ENCODE peak calls at places on chromosomes 4 and X, in nine cellular contexts. One of them, this sample, is unnamed. For H3K4me1, the result is how much of the 10 kb centered on the place peaks cover.

GRCh38 chr4:24104173-24104572 is 214.3 kb upstream of the PPARGC1A start:
- DNase-seq in stomach: no peak
- DNase-seq in Panc1: no peak
- DNase-seq in A549: no peak
- DNase-seq in neuronal stem cell: no peak
- DNase-seq in gastrocnemius medialis: no peak
- DNase-seq in transverse colon: no peak
- DNase-seq in K562: no peak
- DNase-seq in right lobe of liver: peak
- DNase-seq in this sample: no peak

GRCh38 chr4:104969394-104970066 is 177.1 kb upstream of the TET2 start:
- DNase-seq in A549: no peak
- DNase-seq in Panc1: no peak
- DNase-seq in neuronal stem cell: no peak
- DNase-seq in gastrocnemius medialis: no peak
- DNase-seq in right lobe of liver: no peak
- DNase-seq in transverse colon: no peak
- DNase-seq in K562: no peak
- DNase-seq in stomach: no peak
- DNase-seq in this sample: no peak

GRCh38 chr4:2102045-2102883 is 43.1 kb downstream of the NAT8L start:
- DNase-seq in A549: no peak
- DNase-seq in Panc1: no peak
- DNase-seq in right lobe of liver: no peak
- DNase-seq in neuronal stem cell: no peak
- DNase-seq in transverse colon: no peak
- DNase-seq in K562: no peak
- DNase-seq in gastrocnemius medialis: no peak
- DNase-seq in stomach: no peak
- DNase-seq in this sample: no peak

GRCh38 chr4:41796545-41797210 is 48.2 kb upstream of the PHOX2B start:
- DNase-seq in A549: no peak
- DNase-seq in neuronal stem cell: peak
- DNase-seq in gastrocnemius medialis: no peak
- DNase-seq in right lobe of liver: no peak
- DNase-seq in Panc1: no peak
- DNase-seq in transverse colon: no peak
- DNase-seq in stomach: no peak
- DNase-seq in K562: no peak
- DNase-seq in this sample: peak

GRCh38 chrX:140177821-140178220 is 212.5 kb upstream of the CXorf66 start:
- DNase-seq in stomach: no peak
- DNase-seq in neuronal stem cell: no peak
- DNase-seq in right lobe of liver: no peak
- DNase-seq in transverse colon: no peak
- DNase-seq in gastrocnemius medialis: no peak
- DNase-seq in A549: no peak
- DNase-seq in Panc1: no peak
- DNase-seq in K562: no peak
- DNase-seq in this sample: peak

GRCh38 chrX:9195199-9195880 is 161.4 kb upstream of the FAM9B start:
- DNase-seq in gastrocnemius medialis: no peak
- DNase-seq in transverse colon: no peak
- DNase-seq in neuronal stem cell: no peak
- DNase-seq in K562: no peak
- DNase-seq in stomach: no peak
- DNase-seq in right lobe of liver: no peak
- DNase-seq in Panc1: no peak
- DNase-seq in A549: no peak
- DNase-seq in this sample: no peak

GRCh38 chr4:76569225-76569624 is 134.2 kb downstream of the SHROOM3 start:
- DNase-seq in gastrocnemius medialis: no peak
- DNase-seq in transverse colon: no peak
- DNase-seq in stomach: no peak
- DNase-seq in Panc1: no peak
- DNase-seq in neuronal stem cell: no peak
- DNase-seq in K562: no peak
- DNase-seq in right lobe of liver: no peak
- DNase-seq in A549: no peak
- DNase-seq in this sample: no peak

GRCh38 chr4:25467843-25468242 is 90.8 kb downstream of the ANAPC4 start:
- DNase-seq in A549: no peak
- DNase-seq in Panc1: no peak
- DNase-seq in K562: no peak
- DNase-seq in gastrocnemius medialis: no peak
- DNase-seq in stomach: no peak
- DNase-seq in neuronal stem cell: no peak
- DNase-seq in transverse colon: no peak
- DNase-seq in right lobe of liver: no peak
- DNase-seq in this sample: no peak

GRCh38 chr4:187236491-187236890 is 512.8 kb upstream of the FAT1 start:
- DNase-seq in A549: no peak
- DNase-seq in Panc1: no peak
- DNase-seq in transverse colon: no peak
- DNase-seq in stomach: no peak
- DNase-seq in right lobe of liver: no peak
- DNase-seq in gastrocnemius medialis: no peak
- DNase-seq in K562: no peak
- DNase-seq in neuronal stem cell: no peak
- DNase-seq in this sample: no peak

GRCh38 chr4:168859888-168860694 is 150.0 kb downstream of the CBR4 start:
- DNase-seq in A549: no peak
- DNase-seq in Panc1: no peak
- DNase-seq in neuronal stem cell: no peak
- DNase-seq in gastrocnemius medialis: no peak
- DNase-seq in K562: no peak
- DNase-seq in right lobe of liver: no peak
- DNase-seq in transverse colon: no peak
- DNase-seq in stomach: no peak
- DNase-seq in this sample: no peak

GRCh38 chr4:74904509-74904908 is 28.4 kb upstream of the PARM1 start:
- DNase-seq in K562: no peak
- DNase-seq in right lobe of liver: no peak
- DNase-seq in Panc1: no peak
- DNase-seq in transverse colon: no peak
- DNase-seq in stomach: no peak
- DNase-seq in gastrocnemius medialis: no peak
- DNase-seq in neuronal stem cell: no peak
- DNase-seq in A549: no peak
- DNase-seq in this sample: no peak

GRCh38 chrX:135086197-135086854 is 34.0 kb downstream of the ETDB start:
- DNase-seq in neuronal stem cell: peak
- DNase-seq in A549: peak
- DNase-seq in right lobe of liver: no peak
- DNase-seq in K562: peak
- DNase-seq in transverse colon: peak
- DNase-seq in gastrocnemius medialis: no peak
- DNase-seq in stomach: peak
- DNase-seq in Panc1: peak
- DNase-seq in this sample: no peak

GRCh38 chr4:14607578-14607977 is 394.7 kb upstream of the CPEB2 start:
- DNase-seq in gastrocnemius medialis: no peak
- DNase-seq in right lobe of liver: no peak
- DNase-seq in Panc1: no peak
- DNase-seq in K562: no peak
- DNase-seq in stomach: no peak
- DNase-seq in neuronal stem cell: no peak
- DNase-seq in A549: no peak
- DNase-seq in transverse colon: no peak
- DNase-seq in this sample: no peak

GRCh38 chr4:86565641-86566040 is 28.5 kb upstream of the PTPN13 start:
- DNase-seq in gastrocnemius medialis: no peak
- DNase-seq in Panc1: no peak
- DNase-seq in transverse colon: no peak
- DNase-seq in neuronal stem cell: no peak
- DNase-seq in right lobe of liver: no peak
- DNase-seq in stomach: no peak
- DNase-seq in K562: no peak
- DNase-seq in A549: no peak
- DNase-seq in this sample: no peak

GRCh38 chrX:124211312-124211942 is 121.0 kb upstream of the TEX13D start:
- DNase-seq in stomach: no peak
- DNase-seq in right lobe of liver: no peak
- DNase-seq in gastrocnemius medialis: no peak
- DNase-seq in K562: peak
- DNase-seq in A549: peak
- DNase-seq in Panc1: peak
- DNase-seq in transverse colon: no peak
- DNase-seq in neuronal stem cell: no peak
- DNase-seq in this sample: no peak

GRCh38 chr4:94642561-94642866 is 115.2 kb upstream of the BMPR1B start:
- DNase-seq in stomach: no peak
- DNase-seq in neuronal stem cell: no peak
- DNase-seq in gastrocnemius medialis: no peak
- DNase-seq in right lobe of liver: no peak
- DNase-seq in Panc1: no peak
- DNase-seq in transverse colon: no peak
- DNase-seq in K562: no peak
- DNase-seq in A549: no peak
- DNase-seq in this sample: no peak

GRCh38 chr4:81509822-81510221 is 38.1 kb upstream of the RASGEF1B start:
- DNase-seq in neuronal stem cell: no peak
- DNase-seq in stomach: no peak
- DNase-seq in gastrocnemius medialis: no peak
- DNase-seq in Panc1: no peak
- DNase-seq in right lobe of liver: no peak
- DNase-seq in K562: no peak
- DNase-seq in A549: no peak
- DNase-seq in transverse colon: no peak
- DNase-seq in this sample: no peak

GRCh38 chr4:173231916-173232315 is 63.3 kb downstream of the GALNT7 start:
- DNase-seq in gastrocnemius medialis: no peak
- DNase-seq in A549: no peak
- DNase-seq in right lobe of liver: no peak
- DNase-seq in neuronal stem cell: no peak
- DNase-seq in K562: peak
- DNase-seq in transverse colon: no peak
- DNase-seq in Panc1: no peak
- DNase-seq in stomach: no peak
- DNase-seq in this sample: no peak

GRCh38 chr4:81214518-81215218 is 354 bp downstream of the PRKG2 start:
- DNase-seq in stomach: no peak
- DNase-seq in gastrocnemius medialis: no peak
- DNase-seq in neuronal stem cell: peak
- DNase-seq in A549: no peak
- DNase-seq in K562: no peak
- DNase-seq in transverse colon: peak
- DNase-seq in right lobe of liver: no peak
- DNase-seq in Panc1: no peak
- DNase-seq in this sample: no peak

DNA sequence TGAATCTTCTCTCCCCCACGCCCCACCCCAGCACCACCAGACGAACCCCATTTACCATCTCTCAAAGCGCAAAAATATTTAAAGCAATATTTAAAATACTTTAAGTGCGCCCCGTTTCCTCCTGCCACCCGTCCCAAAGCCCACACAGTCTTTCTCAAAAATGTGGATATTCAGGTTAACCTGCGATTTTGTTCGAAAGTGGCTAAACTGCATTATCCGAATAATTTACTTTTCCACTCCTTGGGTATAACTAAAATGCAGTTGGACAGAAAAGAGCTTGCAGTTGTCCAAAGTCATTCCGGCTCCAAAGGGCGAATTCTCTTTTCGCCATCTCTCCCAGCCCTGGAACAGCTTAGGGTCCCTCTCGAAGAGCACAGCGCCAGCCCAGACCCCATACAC is 662 bp downstream of the SMIM43 start:
- DNase-seq in transverse colon: no peak
- DNase-seq in right lobe of liver: no peak
- DNase-seq in Panc1: no peak
- DNase-seq in neuronal stem cell: no peak
- DNase-seq in stomach: no peak
- DNase-seq in gastrocnemius medialis: no peak
- DNase-seq in K562: no peak
- DNase-seq in A549: no peak
- DNase-seq in this sample: no peak
- H3K4me3 ChIP-seq in transverse colon: peak
- H3K4me3 ChIP-seq in right lobe of liver: no peak
- H3K4me3 ChIP-seq in Panc1: no peak
- H3K4me3 ChIP-seq in neuronal stem cell: peak
- H3K4me3 ChIP-seq in stomach: peak
- H3K4me3 ChIP-seq in gastrocnemius medialis: peak
- H3K4me3 ChIP-seq in K562: no peak
- H3K4me3 ChIP-seq in A549: peak
- H3K4me3 ChIP-seq in this sample: peak

GRCh38 chr4:182179105-182179504 is 64.1 kb upstream of the TENM3 start:
- DNase-seq in K562: no peak
- DNase-seq in neuronal stem cell: peak
- DNase-seq in A549: no peak
- DNase-seq in right lobe of liver: no peak
- DNase-seq in Panc1: no peak
- DNase-seq in transverse colon: no peak
- DNase-seq in stomach: no peak
- DNase-seq in gastrocnemius medialis: no peak
- DNase-seq in this sample: no peak
- H3K4me1 ChIP-seq in K562: under half
- H3K4me1 ChIP-seq in neuronal stem cell: under half
- H3K4me1 ChIP-seq in A549: under half
- H3K4me1 ChIP-seq in right lobe of liver: under half
- H3K4me1 ChIP-seq in Panc1: under half
- H3K4me1 ChIP-seq in transverse colon: under half
- H3K4me1 ChIP-seq in stomach: under half
- H3K4me1 ChIP-seq in gastrocnemius medialis: under half
- H3K4me1 ChIP-seq in this sample: under half

DNA sequence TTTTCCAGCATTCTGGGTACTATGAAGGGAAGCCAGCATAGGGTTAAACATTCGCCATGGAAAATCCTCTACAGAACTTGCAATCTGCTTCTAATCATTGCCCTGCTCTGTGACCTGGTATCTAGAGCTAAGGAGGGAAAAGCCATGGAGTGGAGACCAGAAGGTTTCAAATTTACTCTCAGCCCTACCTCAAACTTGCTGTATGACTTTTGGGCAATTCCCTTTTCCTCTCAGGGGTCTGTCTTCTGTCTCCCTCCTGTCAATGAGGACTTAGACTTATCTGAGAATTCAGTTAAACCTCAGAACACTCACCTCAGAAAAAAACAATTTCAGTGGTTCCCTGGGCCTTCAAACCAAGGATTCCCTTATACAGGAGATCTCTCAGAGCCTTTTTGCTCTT is 29.1 kb downstream of the ARHGEF9 start:
- DNase-seq in neuronal stem cell: no peak
- DNase-seq in transverse colon: no peak
- DNase-seq in right lobe of liver: no peak
- DNase-seq in K562: no peak
- DNase-seq in stomach: no peak
- DNase-seq in gastrocnemius medialis: no peak
- DNase-seq in A549: no peak
- DNase-seq in Panc1: no peak
- DNase-seq in this sample: no peak
- H3K4me3 ChIP-seq in neuronal stem cell: no peak
- H3K4me3 ChIP-seq in transverse colon: no peak
- H3K4me3 ChIP-seq in right lobe of liver: no peak
- H3K4me3 ChIP-seq in K562: no peak
- H3K4me3 ChIP-seq in stomach: peak
- H3K4me3 ChIP-seq in gastrocnemius medialis: no peak
- H3K4me3 ChIP-seq in A549: peak
- H3K4me3 ChIP-seq in Panc1: peak
- H3K4me3 ChIP-seq in this sample: no peak

DNA sequence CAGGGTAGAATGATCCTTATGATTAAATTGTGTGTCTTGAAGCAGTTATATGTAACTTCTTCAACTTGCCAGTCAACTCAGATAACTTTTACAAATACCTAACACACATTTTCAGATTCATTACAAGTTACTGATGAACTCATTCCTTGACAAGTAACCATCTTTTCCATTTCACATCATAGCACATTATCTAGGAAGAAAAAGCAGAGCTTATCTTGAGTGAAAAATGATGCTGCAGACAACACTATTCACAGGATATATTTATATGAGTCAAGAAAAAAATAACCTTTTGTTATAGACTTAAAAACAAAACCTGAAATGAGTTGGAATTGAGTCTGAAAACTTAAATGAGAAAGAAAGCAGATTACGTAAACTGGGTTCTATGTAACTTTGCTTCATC is 68.9 kb downstream of the LEF1 start:
- DNase-seq in right lobe of liver: no peak
- DNase-seq in stomach: no peak
- DNase-seq in Panc1: no peak
- DNase-seq in A549: no peak
- DNase-seq in transverse colon: no peak
- DNase-seq in neuronal stem cell: no peak
- DNase-seq in gastrocnemius medialis: no peak
- DNase-seq in K562: no peak
- DNase-seq in this sample: no peak
- H3K4me1 ChIP-seq in right lobe of liver: under half
- H3K4me1 ChIP-seq in stomach: under half
- H3K4me1 ChIP-seq in Panc1: under half
- H3K4me1 ChIP-seq in A549: under half
- H3K4me1 ChIP-seq in transverse colon: under half
- H3K4me1 ChIP-seq in neuronal stem cell: under half
- H3K4me1 ChIP-seq in gastrocnemius medialis: under half
- H3K4me1 ChIP-seq in K562: under half
- H3K4me1 ChIP-seq in this sample: under half